ENCODE peak calls at places on chromosomes 11 and 22, in seven cellular contexts. Q is HL-60; A is activated CD4-positive, alpha-beta T cell treated with anti-CD3 and anti-CD28 coated beads, Interleukin-2, amount 50 U/mL, for 24 hours; K is T-helper 2 cell; D is fibroblast of the aortic adventitia; S is activated T-helper 1 cell treated with anti-CD3 and anti-CD28 coated beads, Interleukin-2, amount 50 U/mL, for 16 hours; C is cardiac fibroblast. U is an unnamed sample.

GRCh38 chr11:29119116-29119515 is 897.7 kb downstream of the KCNA4 start:
- DNase-seq in A (no peak), S (no peak), C (peak), D (peak), K (no peak), Q (no peak), U (no peak)

GRCh38 chr11:27933992-27934829 is 173.7 kb downstream of the KIF18A start:
- DNase-seq in A (no peak), Q (no peak), D (peak), K (no peak), C (peak), S (no peak), U (no peak)

GRCh38 chr22:37566329-37566837 is 6.1 kb downstream of the CDC42EP1 start:
- DNase-seq in A (no peak), S (no peak), C (no peak), D (no peak), Q (no peak), K (peak), U (no peak)

GRCh38 chr11:102197759-102198158 is 87.5 kb downstream of the YAP1 start:
- DNase-seq in C (no peak), K (no peak), D (no peak), S (no peak), Q (no peak), A (no peak), U (no peak)

GRCh38 chr22:23673826-23674690 is 16.8 kb upstream of the RGL4 start:
- DNase-seq in K (no peak), C (no peak), A (no peak), S (no peak), D (no peak), Q (no peak), U (no peak)

GRCh38 chr11:93532285-93532789 is 10.9 kb downstream of the SMCO4 start:
- DNase-seq in Q (no peak), D (no peak), S (no peak), A (no peak), C (peak), K (no peak), U (no peak)

GRCh38 chr11:75286826-75287465 is 46.4 kb downstream of the TPBGL start:
- DNase-seq in Q (no peak), A (no peak), S (no peak), K (no peak), D (peak), C (peak), U (no peak)

GRCh38 chr22:32883131-32883530 is 81.6 kb downstream of the TIMP3 start:
- DNase-seq in D (no peak), C (no peak), K (no peak), Q (no peak), S (no peak), A (no peak), U (no peak)

GRCh38 chr11:89495951-89496350 is 4.8 kb upstream of the NOX4 start:
- DNase-seq in K (no peak), S (no peak), Q (no peak), A (no peak), C (peak), D (peak), U (no peak)

GRCh38 chr11:3120071-3120792 is 44.9 kb downstream of the OSBPL5 start:
- DNase-seq in Q (no peak), D (no peak), A (no peak), K (no peak), S (no peak), C (no peak), U (no peak)

GRCh38 chr11:60914620-60915249 is 777 bp downstream of the TMEM109 start:
- DNase-seq in A (peak), Q (peak), C (peak), D (peak), S (no peak), K (peak), U (no peak)

GRCh38 chr22:35301370-35301874 is 1.7 kb downstream of the TOM1 start:
- DNase-seq in D (peak), Q (peak), K (no peak), S (no peak), A (no peak), C (peak), U (no peak)

GRCh38 chr11:77993902-77994301 is 566 bp downstream of the INTS4 start:
- DNase-seq in A (no peak), K (no peak), C (no peak), D (no peak), S (no peak), Q (no peak), U (no peak)

GRCh38 chr11:83573097-83573496 is 286.9 kb upstream of the CCDC90B start:
- DNase-seq in Q (no peak), K (no peak), A (no peak), S (no peak), C (peak), D (peak), U (no peak)

GRCh38 chr11:2655834-2656622 is 43.8 kb downstream of the KCNQ1OT1 start:
- DNase-seq in C (peak), D (peak), S (no peak), K (no peak), Q (no peak), A (no peak), U (no peak)

GRCh38 chr11:125938418-125938817 is 7.4 kb upstream of the VSIG10L2 start:
- DNase-seq in S (no peak), A (no peak), Q (peak), K (no peak), C (no peak), D (no peak), U (no peak)

GRCh38 chr11:118915941-118916841 is 9.5 kb downstream of the BCL9L start:
- DNase-seq in D (no peak), C (no peak), A (no peak), S (no peak), Q (no peak), K (no peak), U (no peak)

GRCh38 chr11:72410956-72411355 is 23.4 kb downstream of the CLPB start:
- DNase-seq in S (no peak), D (no peak), Q (no peak), A (no peak), K (no peak), C (no peak), U (no peak)

GRCh38 chr11:70032470-70032795 is 45.7 kb upstream of the ANO1 start:
- DNase-seq in A (no peak), D (no peak), K (no peak), C (no peak), S (no peak), Q (no peak), U (no peak)

GRCh38 chr22:29266564-29267461 is 968 bp downstream of the RHBDD3 start:
- DNase-seq in D (peak), K (no peak), Q (no peak), S (no peak), C (peak), A (no peak), U (no peak)